ENCODE peak calls at places on chromosome 14, in eight cellular contexts. G, J, S, I, Y, N, P and H are unnamed samples.

GRCh38 chr14:102095231-102095870 is 8.5 kb upstream of the HSP90AA1 start:
- DNase-seq in N (no peak), Y (no peak), P (no peak), J (no peak), G (peak), S (no peak), I (no peak), H (no peak)

GRCh38 chr14:68027276-68027675 is 207.7 kb downstream of the RAD51B start:
- DNase-seq in N (no peak), S (no peak), Y (no peak), I (no peak), P (no peak), G (no peak), J (no peak), H (no peak)

GRCh38 chr14:95548328-95548929 is 13.6 kb downstream of the GLRX5 start:
- DNase-seq in S (no peak), I (no peak), P (no peak), Y (no peak), J (no peak), N (no peak), G (no peak), H (no peak)

GRCh38 chr14:75972729-75973480 is 8.9 kb downstream of the TGFB3 start:
- DNase-seq in P (no peak), Y (no peak), N (no peak), I (no peak), S (no peak), G (no peak), J (no peak), H (no peak)

GRCh38 chr14:73216035-73216434 is 21.3 kb upstream of the PAPLN start:
- DNase-seq in G (no peak), P (no peak), N (no peak), S (no peak), Y (no peak), I (no peak), J (no peak), H (no peak)

GRCh38 chr14:61992139-61992538 is 229.9 kb downstream of the SNAPC1 start:
- DNase-seq in I (no peak), N (no peak), Y (no peak), J (no peak), P (no peak), G (no peak), S (no peak), H (peak)

GRCh38 chr14:32329146-32329545 is at the start of gene AKAP6:
- DNase-seq in I (no peak), N (no peak), Y (no peak), G (no peak), P (no peak), J (no peak), S (no peak), H (no peak)

GRCh38 chr14:68518910-68519686 is 273.8 kb downstream of the ZFP36L1 start:
- DNase-seq in G (no peak), P (no peak), J (peak), I (no peak), S (no peak), N (no peak), Y (peak), H (no peak)

GRCh38 chr14:67166450-67166853 is 22.8 kb upstream of the GARIN2 start:
- DNase-seq in S (no peak), J (peak), N (no peak), Y (no peak), I (no peak), P (peak), G (peak), H (peak)

GRCh38 chr14:101351769-101352168 is 209.5 kb upstream of the DIO3 start:
- DNase-seq in N (peak), I (no peak), P (no peak), J (no peak), S (no peak), Y (no peak), G (no peak), H (peak)

GRCh38 chr14:24337144-24337823 is 2.4 kb upstream of the ADCY4 start:
- DNase-seq in S (no peak), I (no peak), Y (no peak), J (no peak), N (no peak), P (no peak), G (no peak), H (no peak)

GRCh38 chr14:37546621-37547447 is 48.2 kb downstream of the FOXA1 start:
- DNase-seq in G (peak), N (no peak), I (no peak), P (no peak), S (no peak), J (no peak), Y (no peak), H (peak)

GRCh38 chr14:81434230-81434629 is 34.1 kb upstream of the STON2 start:
- DNase-seq in P (no peak), Y (no peak), J (no peak), N (no peak), I (no peak), S (no peak), G (no peak), H (no peak)

GRCh38 chr14:39267592-39268112 is 33.9 kb downstream of the MIA2 start:
- DNase-seq in J (no peak), P (no peak), N (no peak), G (no peak), I (no peak), S (no peak), Y (no peak), H (no peak)

GRCh38 chr14:103104654-103105511 is 10.4 kb downstream of the EXOC3L4 start:
- DNase-seq in P (peak), S (no peak), J (no peak), N (peak), I (peak), G (peak), Y (peak), H (peak)